ENCODE peak calls at places on chromosomes 6 and 20, in eight cellular contexts. P, B, N, G, J, H, F and X are unnamed samples. For H3K4me1, the result is how much of the 10 kb centered on the place peaks cover.

GRCh38 chr20:56788041-56788670 is 159.1 kb downstream of the TFAP2C start:
- DNase-seq in P (peak), B (peak), N (peak), G (peak), J (no peak), H (peak), F (peak), X (no peak)

GRCh38 chr6:37310980-37311379 is 42.8 kb upstream of the RNF8 start:
- DNase-seq in P (no peak), B (no peak), N (no peak), G (no peak), J (no peak), H (no peak), F (no peak), X (no peak)

GRCh38 chr6:148854086-148854485 is 107.3 kb downstream of the UST start:
- DNase-seq in P (no peak), B (no peak), N (no peak), G (no peak), J (no peak), H (no peak), F (peak), X (no peak)

GRCh38 chr6:16367584-16367970 is 129.2 kb downstream of the GMPR start:
- DNase-seq in P (no peak), B (no peak), N (no peak), G (no peak), J (no peak), H (no peak), F (no peak), X (no peak)

GRCh38 chr6:168091381-168092264 is 12.6 kb upstream of the FRMD1 start:
- DNase-seq in P (no peak), B (no peak), N (no peak), G (no peak), J (no peak), H (no peak), F (no peak), X (no peak)

GRCh38 chr6:97437087-97437486 is 154.1 kb upstream of the MMS22L start:
- DNase-seq in P (no peak), B (peak), N (no peak), G (peak), J (peak), H (no peak), F (peak), X (no peak)

GRCh38 chr6:33880104-33880678 is 76.4 kb upstream of the MLN start:
- DNase-seq in P (no peak), B (no peak), N (no peak), G (no peak), J (no peak), H (no peak), F (no peak), X (no peak)

GRCh38 chr6:53724501-53724900 is 58.9 kb upstream of the KLHL31 start:
- DNase-seq in P (no peak), B (no peak), N (no peak), G (no peak), J (no peak), H (no peak), F (no peak), X (no peak)

GRCh38 chr6:134034951-134035822 is 17.2 kb downstream of the SLC2A12 start:
- DNase-seq in P (no peak), B (no peak), N (no peak), G (no peak), J (no peak), H (no peak), F (no peak), X (no peak)

GRCh38 chr20:13865825-13866351 is 81.1 kb downstream of the NDUFAF5 start:
- DNase-seq in P (no peak), B (no peak), N (peak), G (no peak), J (peak), H (no peak), F (peak), X (peak)

GRCh38 chr6:149335924-149336323 is 18.4 kb downstream of the TAB2 start:
- DNase-seq in P (no peak), B (no peak), N (peak), G (no peak), J (peak), H (no peak), F (peak), X (no peak)

GRCh38 chr6:38264605-38265004 is 375.1 kb downstream of the BTBD9 start:
- DNase-seq in P (no peak), B (peak), N (no peak), G (peak), J (no peak), H (no peak), F (no peak), X (no peak)

GRCh38 chr20:33076662-33077398 is 2.6 kb upstream of the BPIFB4 start:
- DNase-seq in P (no peak), B (peak), N (no peak), G (peak), J (peak), H (no peak), F (no peak), X (no peak)

GRCh38 chr6:22095886-22096285 is 200.9 kb downstream of the PRL start:
- DNase-seq in P (no peak), B (no peak), N (no peak), G (no peak), J (no peak), H (no peak), F (no peak), X (no peak)

GRCh38 chr6:16653226-16653625 is 108.0 kb downstream of the ATXN1 start:
- DNase-seq in P (no peak), B (no peak), N (no peak), G (no peak), J (no peak), H (no peak), F (no peak), X (no peak)

GRCh38 chr6:45479834-45480696 is 102.3 kb upstream of the SUPT3H start:
- DNase-seq in P (no peak), B (no peak), N (no peak), G (no peak), J (peak), H (no peak), F (peak), X (no peak)

GRCh38 chr20:6157345-6157744 is 34.5 kb upstream of the FERMT1 start:
- DNase-seq in P (no peak), B (no peak), N (no peak), G (no peak), J (peak), H (no peak), F (no peak), X (no peak)

GRCh38 chr6:166046232-166046631 is 121.4 kb downstream of the TBXT start:
- DNase-seq in P (no peak), B (no peak), N (no peak), G (peak), J (peak), H (no peak), F (peak), X (no peak)

GRCh38 chr6:158706369-158706982 is 56.6 kb downstream of the SYTL3 start:
- DNase-seq in P (peak), B (peak), N (peak), G (peak), J (peak), H (peak), F (peak), X (peak)

GRCh38 chr6:85416049-85416448 is 33.8 kb upstream of the NT5E start:
- DNase-seq in P (no peak), B (no peak), N (no peak), G (no peak), J (no peak), H (no peak), F (no peak), X (no peak)

GRCh38 chr20:15267935-15268334 is 930.5 kb upstream of the FLRT3 start:
- DNase-seq in P (no peak), B (no peak), N (no peak), G (no peak), J (no peak), H (no peak), F (no peak), X (no peak)

GRCh38 chr6:160031442-160031841 is 62.6 kb downstream of the IGF2R start:
- DNase-seq in P (no peak), B (no peak), N (no peak), G (no peak), J (no peak), H (no peak), F (peak), X (no peak)

GRCh38 chr6:139037490-139037889 is 8.9 kb downstream of the ABRACL start:
- DNase-seq in P (no peak), B (no peak), N (no peak), G (no peak), J (no peak), H (no peak), F (peak), X (no peak)

GRCh38 chr6:34663887-34664269 is 32.7 kb downstream of the ILRUN start:
- DNase-seq in P (no peak), B (no peak), N (no peak), G (no peak), J (no peak), H (no peak), F (no peak), X (no peak)

GRCh38 chr20:44610313-44610965 is 28.1 kb downstream of the PKIG start:
- DNase-seq in P (no peak), B (no peak), N (no peak), G (no peak), J (no peak), H (no peak), F (no peak), X (no peak)

GRCh38 chr6:92231220-92231701 is 1188.1 kb downstream of the EPHA7 start:
- DNase-seq in P (no peak), B (no peak), N (no peak), G (no peak), J (no peak), H (no peak), F (no peak), X (no peak)

GRCh38 chr6:158160932-158161539 is 7.0 kb downstream of the SERAC1 start:
- DNase-seq in P (no peak), B (no peak), N (peak), G (no peak), J (no peak), H (no peak), F (peak), X (no peak)

GRCh38 chr6:83431545-83432165 is 804 bp upstream of the ME1 start:
- DNase-seq in P (no peak), B (no peak), N (peak), G (no peak), J (no peak), H (peak), F (no peak), X (peak)

GRCh38 chr6:101396552-101397173 is 3.2 kb downstream of the GRIK2 start:
- DNase-seq in P (no peak), B (peak), N (peak), G (no peak), J (peak), H (peak), F (peak), X (peak)

GRCh38 chr6:112979830-112980229 is 632.7 kb downstream of the RFPL4B start:
- DNase-seq in P (no peak), B (no peak), N (peak), G (no peak), J (peak), H (no peak), F (peak), X (peak)

GRCh38 chr6:154529957-154530356 is 19.5 kb upstream of the CNKSR3 start:
- DNase-seq in P (no peak), B (no peak), N (no peak), G (no peak), J (no peak), H (no peak), F (no peak), X (no peak)

GRCh38 chr6:118683881-118684872 is 32.8 kb upstream of the CEP85L start:
- DNase-seq in P (no peak), B (no peak), N (no peak), G (no peak), J (no peak), H (no peak), F (no peak), X (no peak)

GRCh38 chr6:74256387-74257180 is 560.6 kb downstream of the CD109 start:
- DNase-seq in P (no peak), B (no peak), N (no peak), G (no peak), J (no peak), H (no peak), F (no peak), X (no peak)

DNA sequence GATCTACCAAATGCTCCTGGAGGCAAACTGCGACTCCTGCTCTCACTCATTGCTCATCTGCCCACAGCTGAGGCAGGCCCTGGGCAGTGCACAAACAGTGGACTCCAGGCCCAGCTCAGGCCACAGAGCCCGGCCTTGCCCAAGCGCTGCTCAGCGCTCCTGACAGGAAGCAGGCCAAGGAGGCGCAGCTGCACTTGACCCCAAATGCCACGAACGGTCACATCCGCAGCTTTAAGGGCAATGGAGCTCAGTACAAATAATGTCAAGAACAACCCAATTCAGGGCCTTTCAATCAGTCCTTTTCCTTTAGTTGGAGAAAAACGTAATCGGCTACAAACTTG is 33.8 kb downstream of the RRBP1 start:
- DNase-seq in P (no peak), B (no peak), N (peak), G (no peak), J (no peak), H (no peak), F (no peak), X (no peak)
- H3K4me1 ChIP-seq in P (half or more), B (under half), N (half or more), G (under half), J (under half), H (half or more), F (under half), X (under half)

GRCh38 chr20:35673884-35674283 is 9.2 kb upstream of the CPNE1 start:
- DNase-seq in P (no peak), B (no peak), N (no peak), G (no peak), J (no peak), H (no peak), F (no peak), X (no peak)
- H3K27ac ChIP-seq in P (no peak), B (no peak), N (no peak), G (no peak), J (no peak), H (no peak), F (no peak), X (no peak)

GRCh38 chr6:408599-409102 is 17.1 kb downstream of the IRF4 start:
- DNase-seq in P (peak), B (peak), N (peak), G (peak), J (peak), H (no peak), F (peak), X (no peak)
- TF ChIP-seq CTCF in P (peak), B (peak), N (peak), G (peak), J (peak), H (peak), F (peak), X (no peak)

DNA sequence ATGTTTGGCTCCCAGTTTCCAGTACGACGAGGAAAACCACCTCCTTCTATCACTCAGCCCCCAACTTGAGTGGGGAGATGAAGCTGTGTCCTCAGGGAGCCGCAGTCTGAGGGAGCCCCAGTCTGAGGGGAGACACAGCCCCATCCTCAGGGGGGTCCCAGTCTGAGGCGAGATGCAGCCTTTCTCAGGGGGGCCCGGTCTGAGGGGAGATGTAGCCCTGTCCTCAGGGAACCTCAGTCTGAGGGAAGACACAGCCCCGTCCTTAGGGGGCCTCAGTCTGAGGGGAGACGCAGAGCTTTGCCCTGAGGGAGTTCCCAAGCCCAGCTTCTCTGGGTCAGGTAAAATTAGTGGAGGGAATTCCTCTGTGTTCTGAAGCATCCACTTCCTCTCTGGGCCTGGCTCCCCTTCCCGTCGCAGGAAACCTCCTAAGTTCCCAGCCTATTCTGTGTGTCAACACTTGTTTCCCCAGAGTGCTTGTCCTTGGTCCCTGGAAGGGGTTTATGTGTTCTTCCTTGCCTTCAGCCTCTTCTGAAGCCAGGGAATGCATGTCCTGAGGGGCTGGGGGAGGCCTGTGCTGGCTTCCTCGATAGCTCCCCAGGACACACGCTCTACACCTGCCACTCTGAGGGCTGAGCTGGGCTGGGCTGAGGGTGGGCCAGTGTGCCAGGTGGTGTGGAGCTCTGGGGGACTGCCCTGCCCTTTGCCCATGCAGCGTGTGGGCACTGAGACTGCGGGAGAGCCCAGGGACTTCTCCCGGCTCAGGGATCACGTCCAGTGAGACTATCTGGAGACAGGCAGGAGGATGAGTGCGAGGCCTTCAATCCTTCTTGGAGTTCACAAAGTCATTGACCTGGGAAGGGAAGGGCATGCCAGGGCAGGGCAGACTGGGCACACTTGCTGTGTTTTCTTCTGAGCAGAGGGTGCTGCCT is 55.4 kb downstream of the VEGFA start:
- DNase-seq in P (no peak), B (no peak), N (no peak), G (no peak), J (no peak), H (no peak), F (no peak), X (no peak)
- H3K4me1 ChIP-seq in P (under half), B (half or more), N (under half), G (under half), J (under half), H (under half), F (under half), X (under half)

GRCh38 chr20:62236674-62236996 is 1.7 kb upstream of the OSBPL2 start:
- DNase-seq in P (no peak), B (peak), N (no peak), G (no peak), J (peak), H (no peak), F (no peak), X (no peak)
- H3K27ac ChIP-seq in P (no peak), B (peak), N (no peak), G (no peak), J (no peak), H (no peak), F (no peak), X (no peak)

DNA sequence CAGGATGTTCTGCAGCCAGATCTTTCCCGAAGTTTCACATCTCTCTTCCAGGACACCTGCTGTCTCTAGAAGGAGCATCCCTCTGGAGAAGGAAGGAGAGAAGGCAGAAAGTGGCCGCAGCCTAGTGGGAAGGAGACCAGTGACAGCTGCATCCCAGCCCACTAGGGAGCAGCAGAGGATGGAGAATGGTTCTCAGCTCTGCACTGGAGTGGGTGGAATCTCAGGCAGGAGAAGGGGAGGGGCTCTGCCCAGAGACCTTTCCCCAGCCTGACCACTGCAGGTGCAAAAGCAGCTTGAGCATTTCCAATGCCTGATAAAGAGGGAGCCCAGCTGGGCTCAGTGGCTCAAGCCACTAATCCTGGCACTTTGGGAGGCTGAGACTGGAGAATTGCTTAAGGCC is 32.3 kb downstream of the NCR2 start:
- DNase-seq in P (no peak), B (peak), N (peak), G (peak), J (peak), H (peak), F (peak), X (peak)
- TF ChIP-seq CTCF in P (peak), B (peak), N (peak), G (peak), J (peak), H (peak), F (peak), X (peak)